ENCODE peak calls at places on chromosomes 16 and 17, in seven cellular contexts. U is activated naive CD4-positive, alpha-beta T cell; L is activated T-helper 2 cell treated with anti-CD3 and anti-CD28 coated beads, Interferon-gamma antibody, Interleukin-2, Interleukin-4, amounts not matched to agents 10 μg/mL and 5 μg/mL and 100 μg/mL, durations not matched to agents 14 hours and 24 hours and 36 hours; T is fibroblast of mammary gland; Z is COR-L47; V is left cardiac atrium; P is activated CD8-positive, alpha-beta T cell treated with anti-CD3 and anti-CD28 coated beads for 36 hours. Q is an unnamed sample.
A peak's percentile ranks its signal among the peaks of the same experiment; 100 is the strongest.

GRCh38 chr17:5580367-5580766 is 3.9 kb downstream of the NLRP1 start:
- DNase-seq in U (no peak), L (no peak), T (peak; percentile 57), Z (no peak), V (no peak), P (no peak), Q (no peak)

GRCh38 chr17:47188266-47188665 is 829 bp downstream of the CDC27 start:
- DNase-seq in U (no peak), L (no peak), T (peak; percentile 79), Z (peak; percentile 9), V (no peak), P (peak; percentile 46), Q (no peak)

GRCh38 chr17:47229535-47230443 is 20.6 kb downstream of the MYL4 start:
- DNase-seq in U (peak; percentile 27), L (peak; percentile 62), T (peak; percentile 96), Z (peak; percentile 72), V (peak; percentile 90), P (peak; percentile 91), Q (peak; percentile 76)

GRCh38 chr17:59491353-59492090 is 73.9 kb upstream of the DHX40 start:
- DNase-seq in U (no peak), L (no peak), T (no peak), Z (no peak), V (no peak), P (no peak), Q (no peak)

GRCh38 chr17:59848778-59849177 is 44.0 kb downstream of the TUBD1 start:
- DNase-seq in U (no peak), L (no peak), T (peak; percentile 75), Z (no peak), V (peak; percentile 64), P (peak; percentile 74), Q (peak; percentile 86)

GRCh38 chr16:22007509-22008214 is at the start of gene MOSMO:
- DNase-seq in U (peak; percentile 38), L (peak; percentile 46), T (peak; percentile 64), Z (peak; percentile 13), V (peak; percentile 75), P (peak; percentile 63), Q (peak; percentile 88)

GRCh38 chr17:50372222-50372621 is 762 bp downstream of the MRPL27 start:
- DNase-seq in U (no peak), L (no peak), T (no peak), Z (no peak), V (no peak), P (no peak), Q (no peak)

GRCh38 chr17:69928586-69928985 is 146.4 kb upstream of the KCNJ16 start:
- DNase-seq in U (no peak), L (no peak), T (no peak), Z (no peak), V (no peak), P (no peak), Q (no peak)

GRCh38 chr16:10868562-10869469 is 8.2 kb upstream of the CIITA start:
- DNase-seq in U (no peak), L (no peak), T (no peak), Z (no peak), V (peak; percentile 58), P (no peak), Q (no peak)

GRCh38 chr17:32798938-32799337 is 78.0 kb downstream of the MYO1D start:
- DNase-seq in U (no peak), L (no peak), T (no peak), Z (no peak), V (no peak), P (no peak), Q (no peak)

GRCh38 chr17:78224226-78225087 is 7.0 kb upstream of the TMEM235 start:
- DNase-seq in U (no peak), L (no peak), T (no peak), Z (no peak), V (no peak), P (no peak), Q (no peak)

GRCh38 chr16:28012031-28012445 is 51.5 kb downstream of the GSG1L start:
- DNase-seq in U (no peak), L (no peak), T (peak; percentile 22), Z (no peak), V (no peak), P (no peak), Q (no peak)

GRCh38 chr16:85421338-85422123 is 191.6 kb upstream of the GSE1 start:
- DNase-seq in U (no peak), L (no peak), T (no peak), Z (no peak), V (peak; percentile 17), P (peak; percentile 1), Q (peak; percentile 41)

GRCh38 chr17:62807812-62808575 is at the start of gene MARCHF10:
- DNase-seq in U (no peak), L (no peak), T (no peak), Z (peak; percentile 87), V (peak; percentile 24), P (peak; percentile 64), Q (no peak)

GRCh38 chr16:88886311-88886914 is 20.0 kb upstream of the PABPN1L start:
- DNase-seq in U (no peak), L (no peak), T (no peak), Z (no peak), V (no peak), P (no peak), Q (no peak)

GRCh38 chr17:4319221-4319620 is 47.3 kb downstream of the UBE2G1 start:
- DNase-seq in U (no peak), L (no peak), T (no peak), Z (no peak), V (no peak), P (no peak), Q (no peak)

GRCh38 chr16:75343311-75343710 is 90.0 kb downstream of the CFDP1 start:
- DNase-seq in U (no peak), L (no peak), T (peak; percentile 23), Z (no peak), V (no peak), P (no peak), Q (no peak)

GRCh38 chr16:31458073-31458834 is 1.0 kb upstream of the ARMC5 start:
- DNase-seq in U (peak; percentile 25), L (peak; percentile 66), T (peak; percentile 49), Z (peak; percentile 64), V (peak; percentile 75), P (peak; percentile 77), Q (no peak)

GRCh38 chr16:47182318-47182717 is 38.6 kb upstream of the NETO2 start:
- DNase-seq in U (no peak), L (no peak), T (no peak), Z (no peak), V (no peak), P (no peak), Q (no peak)

GRCh38 chr16:22300427-22301071 is 3.3 kb downstream of the POLR3E start:
- DNase-seq in U (peak; percentile 16), L (peak; percentile 45), T (peak; percentile 68), Z (peak; percentile 19), V (peak; percentile 69), P (peak; percentile 67), Q (no peak)

GRCh38 chr17:43871947-43872690 is 25.1 kb downstream of the CD300LG start:
- DNase-seq in U (no peak), L (no peak), T (no peak), Z (peak; percentile 44), V (no peak), P (no peak), Q (peak; percentile 17)

GRCh38 chr17:79919164-79919585 is 79.9 kb upstream of the CBX4 start:
- DNase-seq in U (no peak), L (no peak), T (no peak), Z (no peak), V (peak; percentile 87), P (no peak), Q (peak; percentile 93)